ENCODE peak calls at places on chromosomes 6 and 20, in four cellular contexts. S, H, Z and M are unnamed samples.
A peak's percentile ranks its signal among the peaks of the same experiment; 100 is the strongest.

GRCh38 chr20:47886454-47887041 is 101.3 kb upstream of the SULF2 start:
- DNase-seq in S (no peak), H (no peak), Z (no peak), M (no peak)

GRCh38 chr6:48889429-48889828 is 573.6 kb downstream of the MMUT start:
- DNase-seq in Z (no peak), S (no peak), H (no peak), M (no peak)

GRCh38 chr6:162683135-162683534 is 44.4 kb downstream of the PRKN start:
- DNase-seq in S (no peak), H (no peak), Z (no peak), M (no peak)

GRCh38 chr6:16496982-16497823 is 258.8 kb downstream of the GMPR start:
- DNase-seq in H (no peak), Z (no peak), S (no peak), M (no peak)

GRCh38 chr20:2771631-2772080 is 28.8 kb downstream of the CPXM1 start:
- DNase-seq in H (no peak), Z (no peak), S (no peak), M (no peak)

GRCh38 chr6:47129129-47129528 is 87.0 kb upstream of the ADGRF1 start:
- DNase-seq in S (no peak), Z (no peak), H (no peak), M (no peak)

GRCh38 chr6:12958052-12958706 is 241.6 kb downstream of the PHACTR1 start:
- DNase-seq in Z (no peak), S (no peak), H (no peak), M (no peak)

GRCh38 chr20:58880441-58880840 is 27.9 kb downstream of the GNAS start:
- DNase-seq in H (no peak), Z (no peak), S (no peak), M (no peak)

GRCh38 chr20:51660741-51661608 is 107.2 kb downstream of the ATP9A start:
- DNase-seq in H (no peak), S (no peak), Z (no peak), M (no peak)

GRCh38 chr20:44707259-44707580 is 7.9 kb upstream of the CCN5 start:
- DNase-seq in Z (no peak), H (no peak), S (no peak), M (no peak)

GRCh38 chr6:5422321-5422915 is 161.1 kb downstream of the FARS2 start:
- DNase-seq in Z (no peak), S (peak; percentile 14), H (peak; percentile 29), M (no peak)

GRCh38 chr6:163254341-163254835 is 160.1 kb upstream of the QKI start:
- DNase-seq in H (no peak), Z (no peak), S (no peak), M (no peak)

GRCh38 chr6:160992323-160993314 is 1.1 kb downstream of the MAP3K4 start:
- DNase-seq in H (peak; percentile 43), Z (no peak), S (peak; percentile 31), M (peak; percentile 6)

GRCh38 chr20:8837396-8837795 is 231.5 kb upstream of the PLCB4 start:
- DNase-seq in Z (no peak), S (no peak), H (no peak), M (no peak)

GRCh38 chr6:3608159-3608558 is 143.4 kb downstream of the PXDC1 start:
- DNase-seq in S (no peak), Z (no peak), H (no peak), M (no peak)